ENCODE peak calls at places on chromosomes 13 and 19, in four cellular contexts. One of them, this sample, is unnamed. For H3K4me1, the result is how much of the 10 kb centered on the place peaks cover.

GRCh38 chr19:40524133-40524549 is 52.5 kb upstream of the SHKBP1 start:
- DNase-seq in stomach: no peak
- DNase-seq in uterus: no peak
- DNase-seq in heart left ventricle: no peak
- DNase-seq in this sample: no peak

GRCh38 chr19:10878253-10878652 is 6.9 kb downstream of the CARM1 start:
- DNase-seq in stomach: no peak
- DNase-seq in uterus: no peak
- DNase-seq in heart left ventricle: no peak
- DNase-seq in this sample: no peak

GRCh38 chr13:74835579-74835978 is 646.4 kb downstream of the TBC1D4 start:
- DNase-seq in heart left ventricle: no peak
- DNase-seq in uterus: no peak
- DNase-seq in stomach: no peak
- DNase-seq in this sample: no peak

GRCh38 chr19:18099623-18099995 is 2.0 kb downstream of the MAST3 start:
- DNase-seq in heart left ventricle: no peak
- DNase-seq in uterus: no peak
- DNase-seq in stomach: no peak
- DNase-seq in this sample: no peak

GRCh38 chr19:37982655-37983054 is 75.6 kb downstream of the SIPA1L3 start:
- DNase-seq in uterus: no peak
- DNase-seq in heart left ventricle: no peak
- DNase-seq in stomach: no peak
- DNase-seq in this sample: no peak

GRCh38 chr13:96822900-96823299 is 171.4 kb downstream of the OXGR1 start:
- DNase-seq in uterus: no peak
- DNase-seq in stomach: peak
- DNase-seq in heart left ventricle: no peak
- DNase-seq in this sample: no peak

GRCh38 chr19:47518139-47518538 is 3.3 kb upstream of the NAPA start:
- DNase-seq in uterus: no peak
- DNase-seq in stomach: no peak
- DNase-seq in heart left ventricle: no peak
- DNase-seq in this sample: no peak

GRCh38 chr13:60329221-60329983 is 67.6 kb upstream of the TDRD3 start:
- DNase-seq in uterus: no peak
- DNase-seq in heart left ventricle: no peak
- DNase-seq in stomach: peak
- DNase-seq in this sample: no peak

GRCh38 chr19:9818175-9818733 is 625 bp downstream of the FBXL12 start:
- DNase-seq in heart left ventricle: no peak
- DNase-seq in stomach: no peak
- DNase-seq in uterus: no peak
- DNase-seq in this sample: no peak

GRCh38 chr19:30653646-30654386 is 281.6 kb downstream of the ZNF536 start:
- DNase-seq in stomach: no peak
- DNase-seq in heart left ventricle: no peak
- DNase-seq in uterus: no peak
- DNase-seq in this sample: no peak

GRCh38 chr13:51549050-51549449 is 35.2 kb upstream of the WDFY2 start:
- DNase-seq in stomach: no peak
- DNase-seq in uterus: no peak
- DNase-seq in heart left ventricle: no peak
- DNase-seq in this sample: no peak

GRCh38 chr13:110471833-110472162 is 89.7 kb downstream of the RAB20 start:
- DNase-seq in stomach: peak
- DNase-seq in heart left ventricle: peak
- DNase-seq in uterus: no peak
- DNase-seq in this sample: no peak

GRCh38 chr19:14775855-14776254 is 2.5 kb downstream of the ADGRE2 start:
- DNase-seq in stomach: peak
- DNase-seq in uterus: no peak
- DNase-seq in heart left ventricle: peak
- DNase-seq in this sample: no peak

GRCh38 chr13:112261924-112262323 is 114.2 kb upstream of the SPACA7 start:
- DNase-seq in heart left ventricle: no peak
- DNase-seq in uterus: no peak
- DNase-seq in stomach: no peak
- DNase-seq in this sample: no peak

GRCh38 chr13:32264407-32264806 is 50.8 kb downstream of the ZAR1L start:
- DNase-seq in uterus: peak
- DNase-seq in stomach: peak
- DNase-seq in heart left ventricle: peak
- DNase-seq in this sample: peak

GRCh38 chr13:94305463-94305862 is 174.0 kb downstream of the DCT start:
- DNase-seq in uterus: no peak
- DNase-seq in heart left ventricle: no peak
- DNase-seq in stomach: no peak
- DNase-seq in this sample: no peak

GRCh38 chr19:58001895-58002369 is 688 bp downstream of the ZNF606 start:
- DNase-seq in uterus: no peak
- DNase-seq in heart left ventricle: no peak
- DNase-seq in stomach: no peak
- DNase-seq in this sample: no peak

GRCh38 chr19:50221087-50221486 is 17.7 kb downstream of the MYH14 start:
- DNase-seq in heart left ventricle: no peak
- DNase-seq in stomach: no peak
- DNase-seq in uterus: no peak
- DNase-seq in this sample: no peak

GRCh38 chr19:49666120-49666444 is 349 bp downstream of the BCL2L12 start:
- DNase-seq in stomach: no peak
- DNase-seq in uterus: no peak
- DNase-seq in heart left ventricle: no peak
- DNase-seq in this sample: no peak

GRCh38 chr13:113121183-113121927 is 1.2 kb upstream of the F10 start:
- DNase-seq in uterus: no peak
- DNase-seq in stomach: no peak
- DNase-seq in heart left ventricle: no peak
- DNase-seq in this sample: no peak

GRCh38 chr13:33352520-33352919 is 67.0 kb upstream of the STARD13 start:
- DNase-seq in stomach: no peak
- DNase-seq in uterus: no peak
- DNase-seq in heart left ventricle: peak
- DNase-seq in this sample: no peak

GRCh38 chr13:37109080-37109678 is 3.7 kb upstream of the CSNK1A1L start:
- DNase-seq in stomach: no peak
- DNase-seq in heart left ventricle: no peak
- DNase-seq in uterus: no peak
- DNase-seq in this sample: no peak

GRCh38 chr13:110541526-110541920 is 20.0 kb downstream of the RAB20 start:
- DNase-seq in heart left ventricle: no peak
- DNase-seq in uterus: no peak
- DNase-seq in stomach: peak
- DNase-seq in this sample: no peak

GRCh38 chr19:5036733-5037681 is 68.1 kb downstream of the KDM4B start:
- DNase-seq in stomach: no peak
- DNase-seq in heart left ventricle: no peak
- DNase-seq in uterus: no peak
- DNase-seq in this sample: no peak

GRCh38 chr19:17616961-17617806 is 61.7 kb downstream of the COLGALT1 start:
- DNase-seq in heart left ventricle: no peak
- DNase-seq in stomach: no peak
- DNase-seq in uterus: no peak
- DNase-seq in this sample: no peak

GRCh38 chr13:36490055-36490454 is 57.8 kb downstream of the CCNA1 start:
- DNase-seq in heart left ventricle: no peak
- DNase-seq in uterus: no peak
- DNase-seq in stomach: no peak
- DNase-seq in this sample: no peak

GRCh38 chr19:18287836-18288772 is 6.7 kb upstream of the JUND start:
- DNase-seq in uterus: no peak
- DNase-seq in stomach: no peak
- DNase-seq in heart left ventricle: peak
- DNase-seq in this sample: no peak

GRCh38 chr19:5694167-5694951 is 4.3 kb downstream of the RPL36 start:
- DNase-seq in heart left ventricle: no peak
- DNase-seq in uterus: no peak
- DNase-seq in stomach: no peak
- DNase-seq in this sample: no peak

GRCh38 chr19:53771133-53771532 is 53.0 kb downstream of the NLRP12 start:
- DNase-seq in heart left ventricle: no peak
- DNase-seq in uterus: no peak
- DNase-seq in stomach: no peak
- DNase-seq in this sample: no peak

GRCh38 chr19:3821857-3822364 is 35.7 kb upstream of the MATK start:
- DNase-seq in stomach: peak
- DNase-seq in uterus: no peak
- DNase-seq in heart left ventricle: peak
- DNase-seq in this sample: peak

GRCh38 chr13:101098873-101099272 is 317.4 kb downstream of the NALCN start:
- DNase-seq in stomach: no peak
- DNase-seq in uterus: no peak
- DNase-seq in heart left ventricle: no peak
- DNase-seq in this sample: no peak

GRCh38 chr13:40983725-40984669 is 35.1 kb downstream of the ELF1 start:
- DNase-seq in heart left ventricle: no peak
- DNase-seq in uterus: no peak
- DNase-seq in stomach: no peak
- DNase-seq in this sample: no peak

GRCh38 chr13:32829269-32829668 is 187.0 kb upstream of the KL start:
- DNase-seq in heart left ventricle: no peak
- DNase-seq in uterus: no peak
- DNase-seq in stomach: no peak
- DNase-seq in this sample: no peak

DNA sequence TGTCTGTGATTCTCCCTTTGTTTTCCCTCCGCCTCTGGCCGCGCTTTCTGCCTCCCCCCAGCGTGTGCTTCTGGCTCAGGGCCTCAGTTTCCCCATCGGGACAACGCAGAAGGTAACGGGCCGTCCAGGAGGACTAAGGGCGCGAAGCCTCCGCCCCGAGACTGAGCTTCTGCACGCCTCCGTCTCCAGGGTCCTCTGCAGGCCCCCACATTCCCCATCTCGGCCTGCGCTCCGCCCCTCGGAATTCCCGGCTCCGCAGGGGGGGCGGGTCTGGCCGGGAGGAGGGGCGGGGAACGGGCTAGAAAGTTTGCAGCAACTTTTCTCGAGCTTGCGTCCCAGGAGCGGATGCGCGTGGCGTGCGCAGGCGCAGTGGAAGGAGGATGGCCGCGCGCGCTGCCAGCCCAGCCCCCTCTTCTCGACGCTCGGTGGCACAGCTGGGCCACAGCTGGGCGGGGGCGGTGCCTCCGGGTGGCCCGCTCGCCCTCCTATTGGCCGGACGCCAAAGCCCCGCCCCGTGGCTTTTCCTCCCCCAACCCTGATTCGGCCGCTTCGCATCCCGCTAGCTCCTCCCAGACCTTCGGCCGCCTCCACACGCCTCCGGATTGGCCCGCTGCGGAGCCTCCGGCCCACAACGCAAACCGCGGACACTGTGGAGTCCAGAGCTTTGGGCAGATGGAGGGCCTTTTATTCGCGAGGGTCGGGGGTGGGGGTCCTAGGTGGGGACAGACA is at the start of gene SIX5:
- DNase-seq in uterus: peak
- DNase-seq in heart left ventricle: peak
- DNase-seq in stomach: peak
- DNase-seq in this sample: peak
- H3K4me1 ChIP-seq in uterus: under half
- H3K4me1 ChIP-seq in heart left ventricle: under half
- H3K4me1 ChIP-seq in stomach: half or more
- H3K4me1 ChIP-seq in this sample: under half

GRCh38 chr19:44164673-44165512 is at the start of gene ZNF226:
- DNase-seq in uterus: peak
- DNase-seq in stomach: peak
- DNase-seq in heart left ventricle: peak
- DNase-seq in this sample: peak
- TF ChIP-seq POLR2A in uterus: peak
- TF ChIP-seq POLR2A in stomach: no peak
- TF ChIP-seq POLR2A in heart left ventricle: no peak
- TF ChIP-seq POLR2A in this sample: peak

GRCh38 chr13:48749699-48750473 is 96.2 kb downstream of the CYSLTR2 start:
- DNase-seq in heart left ventricle: peak
- DNase-seq in stomach: peak
- DNase-seq in uterus: peak
- DNase-seq in this sample: peak
- H3K27ac ChIP-seq in heart left ventricle: peak
- H3K27ac ChIP-seq in stomach: peak
- H3K27ac ChIP-seq in uterus: peak
- H3K27ac ChIP-seq in this sample: peak

GRCh38 chr19:13013649-13014048 is 18.4 kb downstream of the NFIX start:
- DNase-seq in stomach: no peak
- DNase-seq in uterus: no peak
- DNase-seq in heart left ventricle: no peak
- DNase-seq in this sample: no peak
- H3K4me1 ChIP-seq in stomach: half or more
- H3K4me1 ChIP-seq in uterus: under half
- H3K4me1 ChIP-seq in heart left ventricle: half or more
- H3K4me1 ChIP-seq in this sample: half or more

GRCh38 chr19:1169921-1170885 is 3.9 kb downstream of the SBNO2 start:
- DNase-seq in stomach: peak
- DNase-seq in heart left ventricle: peak
- DNase-seq in uterus: peak
- DNase-seq in this sample: peak
- TF ChIP-seq POLR2A in stomach: no peak
- TF ChIP-seq POLR2A in heart left ventricle: no peak
- TF ChIP-seq POLR2A in uterus: peak
- TF ChIP-seq POLR2A in this sample: peak

GRCh38 chr19:33064117-33064777 is 441 bp downstream of the RHPN2 start:
- DNase-seq in uterus: no peak
- DNase-seq in stomach: peak
- DNase-seq in heart left ventricle: no peak
- DNase-seq in this sample: peak
- H3K27ac ChIP-seq in uterus: peak
- H3K27ac ChIP-seq in stomach: peak
- H3K27ac ChIP-seq in heart left ventricle: no peak
- H3K27ac ChIP-seq in this sample: no peak

DNA sequence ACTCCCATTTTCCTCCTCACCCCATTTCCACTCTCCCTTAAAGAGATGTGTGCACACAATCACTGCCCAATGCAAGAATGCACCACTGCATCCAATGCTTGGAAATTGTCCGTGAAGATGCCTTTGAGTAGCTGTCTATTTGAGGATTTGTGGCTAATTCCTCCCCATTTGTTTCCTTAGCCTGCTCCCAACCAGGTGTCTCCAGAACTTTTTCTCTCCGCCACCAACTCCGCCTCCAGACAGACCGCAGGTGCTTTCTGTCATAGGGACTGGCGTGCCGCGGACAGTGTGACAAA is 485 bp upstream of the TM9SF2 start:
- DNase-seq in uterus: no peak
- DNase-seq in heart left ventricle: no peak
- DNase-seq in stomach: no peak
- DNase-seq in this sample: no peak
- H3K4me1 ChIP-seq in uterus: under half
- H3K4me1 ChIP-seq in heart left ventricle: half or more
- H3K4me1 ChIP-seq in stomach: half or more
- H3K4me1 ChIP-seq in this sample: under half

DNA sequence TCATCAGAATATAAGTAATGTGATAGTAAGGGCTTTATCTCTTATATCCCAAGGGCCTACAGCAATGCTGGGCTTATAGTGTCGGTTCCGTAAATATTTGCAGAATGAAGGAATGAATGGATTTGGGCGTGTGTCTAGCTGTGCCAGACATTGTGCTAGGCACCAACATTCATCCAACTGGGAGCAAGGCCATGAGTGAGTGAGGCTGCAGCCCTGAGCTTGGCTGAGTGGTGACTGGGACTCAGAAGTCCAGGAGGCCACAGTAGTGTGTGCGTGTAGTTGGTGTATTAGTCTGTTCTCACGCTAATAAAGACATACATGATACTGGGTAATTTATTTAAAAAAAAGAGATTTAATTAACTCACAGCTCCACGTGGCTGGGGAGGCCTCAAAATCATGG is 104.3 kb downstream of the TEX26 start:
- DNase-seq in uterus: no peak
- DNase-seq in heart left ventricle: no peak
- DNase-seq in stomach: no peak
- DNase-seq in this sample: no peak
- TF ChIP-seq POLR2A in uterus: no peak
- TF ChIP-seq POLR2A in heart left ventricle: no peak
- TF ChIP-seq POLR2A in stomach: no peak
- TF ChIP-seq POLR2A in this sample: no peak

This sample was measured in ovary.